ENCODE peak calls at places on chromosome 3, in five cellular contexts. K is pancreas, M is fibroblast of pulmonary artery, R is tibial nerve, T is GM20000. H is an unnamed sample.

GRCh38 chr3:86830566-86830965 is 160.4 kb downstream of the VGLL3 start:
- DNase-seq in M (peak; percentile 55), T (no peak), K (no peak), R (no peak), H (peak; percentile 49)

GRCh38 chr3:50423543-50423942 is 64.2 kb upstream of the TMEM115 start:
- DNase-seq in K (no peak), M (no peak), R (no peak), T (no peak), H (no peak)

GRCh38 chr3:182692021-182692420 is 101.3 kb upstream of the ATP11B start:
- DNase-seq in K (no peak), R (no peak), M (no peak), T (no peak), H (no peak)

GRCh38 chr3:71103430-71103881 is 480.1 kb downstream of the FOXP1 start:
- DNase-seq in K (peak; percentile 44), M (peak; percentile 69), T (no peak), R (peak; percentile 21), H (peak; percentile 68)

GRCh38 chr3:178631950-178632349 is 95.7 kb downstream of the KCNMB2 start:
- DNase-seq in T (no peak), R (no peak), K (no peak), M (no peak), H (no peak)

GRCh38 chr3:88009066-88009465 is 49.7 kb downstream of the CGGBP1 start:
- DNase-seq in R (no peak), K (no peak), T (no peak), M (no peak), H (no peak)

GRCh38 chr3:150132101-150132749 is 161.5 kb upstream of the PFN2 start:
- DNase-seq in K (no peak), T (peak; percentile 23), R (no peak), M (no peak), H (peak; percentile 18)

GRCh38 chr3:140501054-140501769 is 176.7 kb upstream of the TRIM42 start:
- DNase-seq in R (no peak), M (no peak), T (no peak), K (peak; percentile 25), H (no peak)

GRCh38 chr3:99901200-99901926 is 83.7 kb downstream of the CMSS1 start:
- DNase-seq in M (peak; percentile 91), K (no peak), T (no peak), R (no peak), H (peak; percentile 87)

GRCh38 chr3:58473275-58473674 is 18.6 kb upstream of the KCTD6 start:
- DNase-seq in K (no peak), R (no peak), M (no peak), T (no peak), H (no peak)

GRCh38 chr3:113238503-113238902 is 27.1 kb downstream of the BOC start:
- DNase-seq in R (no peak), T (no peak), K (no peak), M (no peak), H (no peak)

GRCh38 chr3:48548731-48549705 is 7.6 kb downstream of the PFKFB4 start:
- DNase-seq in R (peak; percentile 85), M (peak; percentile 86), K (peak; percentile 83), T (peak; percentile 72), H (peak; percentile 72)

GRCh38 chr3:86895202-86895601 is 95.7 kb downstream of the VGLL3 start:
- DNase-seq in K (no peak), R (no peak), M (no peak), T (no peak), H (no peak)

GRCh38 chr3:54358969-54359648 is 236.8 kb downstream of the CACNA2D3 start:
- DNase-seq in K (no peak), R (no peak), T (no peak), M (no peak), H (no peak)

GRCh38 chr3:154852515-154852914 is 227.6 kb upstream of the MME start:
- DNase-seq in M (no peak), T (no peak), R (no peak), K (no peak), H (no peak)

GRCh38 chr3:195892355-195893120 is 15.8 kb downstream of the TNK2 start:
- DNase-seq in R (peak; percentile 37), M (peak; percentile 85), K (peak; percentile 42), T (no peak), H (peak; percentile 68)

GRCh38 chr3:64187065-64187959 is 38.0 kb downstream of the PRICKLE2 start:
- DNase-seq in T (no peak), K (peak; percentile 85), R (peak; percentile 16), M (peak; percentile 97), H (peak; percentile 98)

GRCh38 chr3:184011937-184012889 is 5.5 kb downstream of the ABCC5 start:
- DNase-seq in R (no peak), M (no peak), K (no peak), T (no peak), H (no peak)
- TF ChIP-seq CTCF in R (no peak), M (no peak), K (no peak), T (no peak), H (no peak)

GRCh38 chr3:45224824-45225464 is 1.1 kb downstream of the TMEM158 start:
- DNase-seq in M (peak; percentile 77), R (peak; percentile 47), K (peak; percentile 71), T (peak; percentile 84), H (peak; percentile 77)

GRCh38 chr3:45225465-45226205 is 452 bp downstream of the TMEM158 start:
- DNase-seq in K (peak; percentile 22), M (peak; percentile 24), T (peak; percentile 78), R (no peak), H (no peak)

GRCh38 chr3:45226206-45226915 is at the start of gene TMEM158:
- DNase-seq in R (peak; percentile 74), T (peak; percentile 97), M (peak; percentile 53), K (peak; percentile 75), H (peak; percentile 82)

GRCh38 chr3:45227131-45227819 is 1.2 kb upstream of the TMEM158 start:
- DNase-seq in M (peak; percentile 21), K (no peak), R (no peak), T (no peak), H (no peak)

GRCh38 chr3:45227946-45228345 is 1.9 kb upstream of the TMEM158 start:
- DNase-seq in R (no peak), M (no peak), K (no peak), T (no peak), H (no peak)
- TF ChIP-seq CTCF in R (no peak), M (no peak), K (no peak), T (no peak), H (no peak)

GRCh38 chr3:77281721-77282120 is 241.8 kb downstream of the ROBO2 start:
- DNase-seq in M (no peak), T (no peak), K (no peak), R (no peak), H (no peak)
- TF ChIP-seq CTCF in M (no peak), T (no peak), K (no peak), R (no peak), H (no peak)

GRCh38 chr3:134928392-134928791 is 133.3 kb downstream of the EPHB1 start:
- DNase-seq in K (no peak), R (no peak), T (no peak), M (no peak), H (no peak)

GRCh38 chr3:134928819-134929218 is 133.8 kb downstream of the EPHB1 start:
- DNase-seq in K (no peak), M (no peak), T (no peak), R (no peak), H (no peak)

GRCh38 chr3:134932035-134932434 is 137.0 kb downstream of the EPHB1 start:
- DNase-seq in M (no peak), K (no peak), R (no peak), T (no peak), H (no peak)

GRCh38 chr3:134931045-134931775 is 136.2 kb downstream of the EPHB1 start:
- DNase-seq in M (no peak), T (no peak), R (no peak), K (no peak), H (no peak)

DNA sequence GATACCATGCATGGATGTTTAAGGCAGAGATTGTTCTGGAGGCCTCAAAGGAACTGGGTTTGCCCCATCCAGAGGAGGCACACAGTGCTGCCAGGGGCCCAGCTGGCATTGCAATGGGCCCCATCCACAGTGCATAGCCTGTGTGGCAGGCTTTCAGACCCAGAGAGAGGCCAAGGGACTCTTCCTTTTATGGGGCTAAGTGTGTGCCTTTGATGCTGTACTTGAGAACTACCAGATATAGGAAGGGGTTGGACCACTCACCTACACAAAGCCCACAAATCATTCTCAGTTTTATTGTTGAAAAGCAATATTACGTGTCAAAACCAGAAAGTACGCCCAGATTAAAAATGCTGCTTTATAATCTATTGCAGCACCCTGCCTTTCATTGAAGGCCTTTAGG is 134.9 kb downstream of the EPHB1 start:
- DNase-seq in T (no peak), R (no peak), K (no peak), M (no peak), H (no peak)
- TF ChIP-seq CTCF in T (no peak), R (no peak), K (no peak), M (no peak), H (no peak)

GRCh38 chr3:126488886-126489569 is 13.3 kb upstream of the ZXDC start:
- DNase-seq in R (no peak), M (no peak), K (no peak), T (no peak), H (no peak)

GRCh38 chr3:126488205-126488604 is 12.5 kb upstream of the ZXDC start:
- DNase-seq in R (no peak), M (no peak), K (no peak), T (no peak), H (no peak)

GRCh38 chr3:126493051-126493450 is 17.4 kb upstream of the ZXDC start:
- DNase-seq in M (no peak), R (no peak), K (no peak), T (no peak), H (no peak)

GRCh38 chr3:126491221-126492013 is 15.7 kb upstream of the ZXDC start:
- DNase-seq in K (no peak), T (no peak), M (no peak), R (no peak), H (no peak)

DNA sequence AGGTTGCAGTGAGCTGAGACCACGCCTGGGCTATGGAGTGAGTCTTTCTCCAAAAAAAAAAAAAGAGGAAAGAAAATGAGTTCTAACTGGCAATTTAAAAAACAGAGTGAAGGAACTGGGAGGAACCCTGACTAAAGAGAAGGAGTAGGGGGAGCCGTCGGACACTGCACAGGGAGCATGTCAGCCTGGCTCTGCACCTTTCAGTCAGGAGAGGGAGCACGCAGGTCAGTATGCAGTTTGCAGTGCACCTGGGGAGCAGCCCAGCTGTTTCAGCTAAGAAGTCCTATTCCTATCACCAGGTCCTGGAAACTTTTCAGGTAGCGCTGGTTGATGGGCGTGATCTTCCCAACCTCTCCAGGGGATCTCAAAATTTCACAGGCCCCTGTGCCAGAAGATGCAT is 14.9 kb upstream of the ZXDC start:
- DNase-seq in M (no peak), R (no peak), K (no peak), T (no peak), H (no peak)
- TF ChIP-seq CTCF in M (no peak), R (no peak), K (no peak), T (no peak), H (no peak)

GRCh38 chr3:165336786-165337185 is 140.6 kb upstream of the SLITRK3 start:
- DNase-seq in K (no peak), R (no peak), M (peak; percentile 22), T (no peak), H (peak; percentile 13)

GRCh38 chr3:165343185-165343584 is 147.0 kb upstream of the SLITRK3 start:
- DNase-seq in R (no peak), T (no peak), M (no peak), K (no peak), H (no peak)

DNA sequence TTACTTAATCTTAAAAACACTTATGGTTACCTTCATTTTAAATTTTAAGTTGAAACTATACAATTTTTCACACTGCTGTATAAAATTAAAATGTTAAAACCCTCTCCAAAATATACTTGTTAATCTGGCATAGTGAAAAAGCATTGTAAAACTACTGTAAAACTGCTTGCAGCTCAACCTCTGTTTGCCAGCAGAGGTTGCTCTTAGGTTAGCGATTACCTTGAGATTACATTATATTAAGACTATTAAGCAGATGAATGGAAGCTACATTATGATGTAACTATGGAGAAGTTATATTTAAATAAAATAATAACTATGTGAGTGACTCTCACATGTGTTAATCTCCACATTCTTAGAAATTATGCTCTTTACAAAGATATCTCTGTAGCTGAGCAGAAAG is 143.6 kb upstream of the SLITRK3 start:
- DNase-seq in T (no peak), R (no peak), M (peak; percentile 27), K (no peak), H (no peak)
- TF ChIP-seq CTCF in T (no peak), R (no peak), M (peak; percentile 33), K (no peak), H (no peak)

H was measured in fibroblast of villous mesenchyme.